ENCODE peak calls at places on chromosome 21, in five cellular contexts. One of them, this sample, is unnamed. For H3K4me1, the result is how much of the 10 kb centered on the place peaks cover.

GRCh38 chr21:39681845-39682244 is 63.1 kb upstream of the IGSF5 start:
- DNase-seq in thoracic aorta: no peak
- DNase-seq in ovary: no peak
- DNase-seq in adipocyte: peak
- DNase-seq in gastrocnemius medialis: no peak
- DNase-seq in this sample: no peak

GRCh38 chr21:26093094-26093493 is 77.5 kb downstream of the APP start:
- DNase-seq in gastrocnemius medialis: no peak
- DNase-seq in adipocyte: no peak
- DNase-seq in thoracic aorta: no peak
- DNase-seq in ovary: no peak
- DNase-seq in this sample: no peak

GRCh38 chr21:26118928-26119540 is 51.5 kb downstream of the APP start:
- DNase-seq in adipocyte: no peak
- DNase-seq in thoracic aorta: no peak
- DNase-seq in gastrocnemius medialis: no peak
- DNase-seq in ovary: no peak
- DNase-seq in this sample: no peak

GRCh38 chr21:15365751-15366392 is 301.1 kb upstream of the NRIP1 start:
- DNase-seq in ovary: no peak
- DNase-seq in adipocyte: no peak
- DNase-seq in gastrocnemius medialis: no peak
- DNase-seq in thoracic aorta: no peak
- DNase-seq in this sample: no peak

GRCh38 chr21:21688877-21689276 is 690.7 kb downstream of the NCAM2 start:
- DNase-seq in gastrocnemius medialis: no peak
- DNase-seq in adipocyte: peak
- DNase-seq in ovary: no peak
- DNase-seq in thoracic aorta: no peak
- DNase-seq in this sample: no peak

GRCh38 chr21:34219334-34220020 is 144.3 kb upstream of the KCNE2 start:
- DNase-seq in ovary: no peak
- DNase-seq in gastrocnemius medialis: no peak
- DNase-seq in adipocyte: no peak
- DNase-seq in thoracic aorta: no peak
- DNase-seq in this sample: no peak

GRCh38 chr21:32916522-32917099 is 109.1 kb upstream of the OLIG2 start:
- DNase-seq in adipocyte: no peak
- DNase-seq in gastrocnemius medialis: no peak
- DNase-seq in ovary: no peak
- DNase-seq in thoracic aorta: no peak
- DNase-seq in this sample: no peak

GRCh38 chr21:26934383-26934782 is 32.5 kb downstream of the ADAMTS5 start:
- DNase-seq in thoracic aorta: no peak
- DNase-seq in ovary: no peak
- DNase-seq in gastrocnemius medialis: no peak
- DNase-seq in adipocyte: no peak
- DNase-seq in this sample: no peak

GRCh38 chr21:20856926-20857325 is 141.3 kb upstream of the NCAM2 start:
- DNase-seq in adipocyte: no peak
- DNase-seq in gastrocnemius medialis: no peak
- DNase-seq in ovary: no peak
- DNase-seq in thoracic aorta: no peak
- DNase-seq in this sample: no peak

GRCh38 chr21:25422610-25423608 is 184.4 kb downstream of the MRPL39 start:
- DNase-seq in adipocyte: no peak
- DNase-seq in gastrocnemius medialis: no peak
- DNase-seq in ovary: no peak
- DNase-seq in thoracic aorta: no peak
- DNase-seq in this sample: no peak

GRCh38 chr21:39630827-39631226 is 18.1 kb downstream of the B3GALT5 start:
- DNase-seq in adipocyte: peak
- DNase-seq in thoracic aorta: no peak
- DNase-seq in ovary: no peak
- DNase-seq in gastrocnemius medialis: no peak
- DNase-seq in this sample: no peak

GRCh38 chr21:46622226-46622625 is 13.2 kb upstream of the PRMT2 start:
- DNase-seq in ovary: peak
- DNase-seq in gastrocnemius medialis: peak
- DNase-seq in thoracic aorta: no peak
- DNase-seq in adipocyte: no peak
- DNase-seq in this sample: no peak

GRCh38 chr21:29022141-29022540 is 2.3 kb upstream of the USP16 start:
- DNase-seq in thoracic aorta: no peak
- DNase-seq in gastrocnemius medialis: no peak
- DNase-seq in adipocyte: no peak
- DNase-seq in ovary: no peak
- DNase-seq in this sample: no peak

GRCh38 chr21:25518491-25518911 is 88.8 kb downstream of the MRPL39 start:
- DNase-seq in thoracic aorta: no peak
- DNase-seq in adipocyte: peak
- DNase-seq in ovary: no peak
- DNase-seq in gastrocnemius medialis: no peak
- DNase-seq in this sample: no peak

GRCh38 chr21:33023574-33024277 is 2.0 kb upstream of the OLIG2 start:
- DNase-seq in thoracic aorta: no peak
- DNase-seq in adipocyte: no peak
- DNase-seq in ovary: no peak
- DNase-seq in gastrocnemius medialis: no peak
- DNase-seq in this sample: no peak

GRCh38 chr21:14076143-14076806 is 134.5 kb downstream of the LIPI start:
- DNase-seq in thoracic aorta: no peak
- DNase-seq in adipocyte: no peak
- DNase-seq in ovary: no peak
- DNase-seq in gastrocnemius medialis: no peak
- DNase-seq in this sample: no peak

GRCh38 chr21:34020934-34021553 is 52.3 kb upstream of the MRPS6 start:
- DNase-seq in gastrocnemius medialis: no peak
- DNase-seq in ovary: no peak
- DNase-seq in adipocyte: no peak
- DNase-seq in thoracic aorta: no peak
- DNase-seq in this sample: no peak

GRCh38 chr21:25036775-25037174 is 570.5 kb downstream of the MRPL39 start:
- DNase-seq in gastrocnemius medialis: no peak
- DNase-seq in thoracic aorta: no peak
- DNase-seq in ovary: no peak
- DNase-seq in adipocyte: no peak
- DNase-seq in this sample: no peak

GRCh38 chr21:30269803-30270530 is 12.8 kb downstream of the KRTAP24-1 start:
- DNase-seq in gastrocnemius medialis: no peak
- DNase-seq in adipocyte: no peak
- DNase-seq in ovary: no peak
- DNase-seq in thoracic aorta: no peak
- DNase-seq in this sample: no peak

GRCh38 chr21:15138475-15138874 is 73.7 kb upstream of the NRIP1 start:
- DNase-seq in thoracic aorta: no peak
- DNase-seq in adipocyte: no peak
- DNase-seq in gastrocnemius medialis: peak
- DNase-seq in ovary: peak
- DNase-seq in this sample: no peak

GRCh38 chr21:14754682-14755081 is 208.6 kb upstream of the SAMSN1 start:
- DNase-seq in ovary: no peak
- DNase-seq in adipocyte: no peak
- DNase-seq in thoracic aorta: no peak
- DNase-seq in gastrocnemius medialis: no peak
- DNase-seq in this sample: no peak

GRCh38 chr21:15289896-15290841 is 225.4 kb upstream of the NRIP1 start:
- DNase-seq in thoracic aorta: no peak
- DNase-seq in adipocyte: no peak
- DNase-seq in ovary: peak
- DNase-seq in gastrocnemius medialis: peak
- DNase-seq in this sample: no peak

GRCh38 chr21:31279986-31280385 is 64.1 kb downstream of the TIAM1 start:
- DNase-seq in adipocyte: no peak
- DNase-seq in gastrocnemius medialis: no peak
- DNase-seq in thoracic aorta: no peak
- DNase-seq in ovary: no peak
- DNase-seq in this sample: no peak

GRCh38 chr21:43836616-43837015 is 28.4 kb upstream of the AGPAT3 start:
- DNase-seq in ovary: no peak
- DNase-seq in gastrocnemius medialis: no peak
- DNase-seq in adipocyte: no peak
- DNase-seq in thoracic aorta: no peak
- DNase-seq in this sample: no peak

GRCh38 chr21:28257276-28257675 is 735.4 kb downstream of the LTN1 start:
- DNase-seq in adipocyte: no peak
- DNase-seq in gastrocnemius medialis: no peak
- DNase-seq in thoracic aorta: no peak
- DNase-seq in ovary: no peak
- DNase-seq in this sample: no peak

GRCh38 chr21:34743831-34744230 is 75.0 kb downstream of the CLIC6 start:
- DNase-seq in ovary: no peak
- DNase-seq in adipocyte: peak
- DNase-seq in thoracic aorta: no peak
- DNase-seq in gastrocnemius medialis: peak
- DNase-seq in this sample: no peak

GRCh38 chr21:38898422-38899098 is 92.8 kb downstream of the ETS2 start:
- DNase-seq in thoracic aorta: no peak
- DNase-seq in ovary: no peak
- DNase-seq in gastrocnemius medialis: peak
- DNase-seq in adipocyte: no peak
- DNase-seq in this sample: no peak

GRCh38 chr21:32534113-32534512 is 51.2 kb downstream of the TCP10L start:
- DNase-seq in adipocyte: no peak
- DNase-seq in ovary: no peak
- DNase-seq in gastrocnemius medialis: no peak
- DNase-seq in thoracic aorta: no peak
- DNase-seq in this sample: no peak

DNA sequence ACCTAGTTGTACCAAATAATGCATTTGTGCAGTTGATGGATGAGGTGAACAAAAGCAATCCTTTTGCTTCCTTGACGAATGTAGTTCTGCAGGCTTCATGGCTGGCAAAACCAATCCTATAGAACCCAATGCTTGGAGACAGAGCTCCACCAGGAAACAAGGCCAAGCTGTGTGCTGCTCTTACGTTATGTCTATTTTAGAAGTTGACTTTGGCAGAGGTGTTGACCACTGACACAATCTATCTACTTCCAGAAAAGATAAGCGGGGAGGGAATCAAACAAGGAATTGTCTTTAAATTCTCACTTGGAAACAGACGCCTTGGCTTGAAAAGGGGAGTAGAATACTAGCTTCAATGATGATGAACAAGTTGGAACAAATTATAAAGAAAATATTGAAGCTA is 211.2 kb downstream of the SETD4 start:
- DNase-seq in gastrocnemius medialis: no peak
- DNase-seq in ovary: no peak
- DNase-seq in adipocyte: no peak
- DNase-seq in thoracic aorta: no peak
- DNase-seq in this sample: no peak
- H3K4me1 ChIP-seq in gastrocnemius medialis: under half
- H3K4me1 ChIP-seq in ovary: under half
- H3K4me1 ChIP-seq in adipocyte: under half
- H3K4me1 ChIP-seq in thoracic aorta: under half
- H3K4me1 ChIP-seq in this sample: under half

DNA sequence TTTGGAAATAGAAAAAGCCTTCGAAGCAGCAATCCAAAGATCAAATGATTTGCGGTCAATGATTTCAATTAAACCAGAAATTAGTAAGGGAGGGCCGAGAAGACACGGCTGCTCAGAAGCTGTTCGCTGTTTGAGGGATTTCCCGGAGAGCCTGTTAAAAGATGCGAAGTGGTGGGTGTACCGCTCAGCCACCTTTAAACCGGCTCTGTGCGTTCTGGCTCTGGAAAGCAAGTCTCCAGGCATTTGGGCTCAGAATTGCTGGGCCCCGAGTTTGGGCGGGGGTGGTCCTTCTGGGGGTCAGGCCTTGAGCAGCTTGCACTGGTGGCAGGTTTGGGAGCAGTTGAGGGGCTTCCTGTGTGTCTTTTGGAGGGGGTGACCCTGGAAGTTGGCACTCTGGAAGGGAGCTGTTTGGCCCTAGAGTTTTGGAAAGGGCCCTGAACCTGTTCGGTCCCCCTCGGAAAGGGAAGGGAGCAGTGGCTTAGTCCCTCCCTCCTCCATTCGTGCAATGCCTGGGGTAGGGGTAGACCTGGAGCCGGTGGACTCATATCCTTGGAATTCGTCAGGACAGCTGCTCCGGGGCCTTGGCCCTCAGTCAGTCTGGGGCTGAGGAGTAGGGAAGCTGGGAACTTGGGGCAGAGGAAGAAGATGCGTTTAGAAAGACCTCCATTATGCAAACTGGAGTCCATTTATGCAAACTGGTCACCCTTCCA is 3.2 kb downstream of the SIM2 start:
- DNase-seq in gastrocnemius medialis: no peak
- DNase-seq in adipocyte: no peak
- DNase-seq in thoracic aorta: no peak
- DNase-seq in ovary: no peak
- DNase-seq in this sample: no peak
- H3K4me1 ChIP-seq in gastrocnemius medialis: under half
- H3K4me1 ChIP-seq in adipocyte: under half
- H3K4me1 ChIP-seq in thoracic aorta: half or more
- H3K4me1 ChIP-seq in ovary: under half
- H3K4me1 ChIP-seq in this sample: under half

GRCh38 chr21:41739011-41739410 is 27.8 kb downstream of the RIPK4 start:
- DNase-seq in thoracic aorta: no peak
- DNase-seq in ovary: no peak
- DNase-seq in adipocyte: no peak
- DNase-seq in gastrocnemius medialis: no peak
- DNase-seq in this sample: no peak
- H3K4me1 ChIP-seq in thoracic aorta: under half
- H3K4me1 ChIP-seq in ovary: under half
- H3K4me1 ChIP-seq in adipocyte: under half
- H3K4me1 ChIP-seq in gastrocnemius medialis: under half
- H3K4me1 ChIP-seq in this sample: under half

GRCh38 chr21:45471229-45472052 is 66.5 kb downstream of the COL18A1 start:
- DNase-seq in adipocyte: peak
- DNase-seq in gastrocnemius medialis: peak
- DNase-seq in thoracic aorta: no peak
- DNase-seq in ovary: no peak
- DNase-seq in this sample: peak

GRCh38 chr21:45468971-45469272 is 64.0 kb downstream of the COL18A1 start:
- DNase-seq in thoracic aorta: no peak
- DNase-seq in adipocyte: no peak
- DNase-seq in ovary: no peak
- DNase-seq in gastrocnemius medialis: no peak
- DNase-seq in this sample: no peak

GRCh38 chr21:45468051-45468970 is 63.3 kb downstream of the COL18A1 start:
- DNase-seq in thoracic aorta: no peak
- DNase-seq in ovary: no peak
- DNase-seq in adipocyte: no peak
- DNase-seq in gastrocnemius medialis: no peak
- DNase-seq in this sample: no peak

GRCh38 chr21:45469273-45470086 is 64.5 kb downstream of the COL18A1 start:
- DNase-seq in ovary: no peak
- DNase-seq in gastrocnemius medialis: no peak
- DNase-seq in thoracic aorta: no peak
- DNase-seq in adipocyte: no peak
- DNase-seq in this sample: no peak

DNA sequence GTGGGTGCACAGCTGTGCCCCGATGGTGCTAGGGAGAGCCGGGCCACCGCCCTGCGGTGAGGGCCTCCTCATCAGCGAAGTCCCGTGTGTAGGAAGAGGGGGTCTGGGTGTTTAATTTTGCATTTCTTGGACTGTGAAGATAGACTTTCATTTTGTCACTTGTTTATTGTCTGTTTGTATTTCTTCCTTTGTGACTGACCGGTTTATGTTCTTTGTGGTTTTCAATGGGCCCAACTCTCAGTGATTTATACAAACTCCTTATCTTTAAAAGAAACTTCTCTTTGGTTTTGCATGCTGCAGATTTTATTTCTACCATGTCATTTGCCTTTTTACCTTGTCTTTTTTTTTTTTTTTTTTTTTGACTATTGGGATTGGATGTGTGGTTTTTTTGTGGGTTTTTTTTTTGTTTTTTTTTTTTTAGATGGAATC is 65.1 kb downstream of the COL18A1 start:
- DNase-seq in adipocyte: no peak
- DNase-seq in gastrocnemius medialis: no peak
- DNase-seq in thoracic aorta: no peak
- DNase-seq in ovary: no peak
- DNase-seq in this sample: no peak
- H3K4me1 ChIP-seq in adipocyte: under half
- H3K4me1 ChIP-seq in gastrocnemius medialis: under half
- H3K4me1 ChIP-seq in thoracic aorta: under half
- H3K4me1 ChIP-seq in ovary: under half
- H3K4me1 ChIP-seq in this sample: under half

This sample was measured in ascending aorta.